ENCODE peak calls at places on chromosomes 7 and 10, in eight cellular contexts. S is neural progenitor cell, R is coronary artery, E is natural killer cell, F is tibial artery, A is nephron progenitor cell, N is HFF-Myc, H is heart right ventricle. K is an unnamed sample.

GRCh38 chr7:39069046-39069445 is 91.3 kb downstream of the POU6F2 start:
- DNase-seq in E (no peak), N (no peak), R (no peak), F (no peak), H (no peak), A (no peak), S (peak), K (no peak)

GRCh38 chr7:39353615-39354376 is 212.4 kb upstream of the YAE1 start:
- DNase-seq in E (no peak), A (peak), F (no peak), N (no peak), H (peak), R (no peak), S (peak), K (no peak)

GRCh38 chr7:34080513-34080912 is 175.2 kb downstream of the BMPER start:
- DNase-seq in R (no peak), E (no peak), N (no peak), H (no peak), S (no peak), A (no peak), F (no peak), K (no peak)

GRCh38 chr7:53437336-53437735 is 401.9 kb downstream of the POM121L12 start:
- DNase-seq in N (no peak), R (no peak), F (no peak), S (no peak), E (no peak), H (no peak), A (no peak), K (no peak)

GRCh38 chr10:43124094-43124521 is 14.1 kb upstream of the CSGALNACT2 start:
- DNase-seq in H (no peak), E (no peak), N (no peak), R (peak), F (peak), A (no peak), S (no peak), K (no peak)

GRCh38 chr10:86368046-86368445 is 1.5 kb upstream of the GRID1 start:
- DNase-seq in H (no peak), N (no peak), F (peak), E (no peak), R (peak), A (no peak), S (no peak), K (no peak)

GRCh38 chr7:131459256-131459655 is 97.2 kb downstream of the PODXL start:
- DNase-seq in F (no peak), A (no peak), E (no peak), N (no peak), H (no peak), R (no peak), S (no peak), K (no peak)

GRCh38 chr7:39951156-39951942 is 1.3 kb downstream of the CDK13 start:
- DNase-seq in A (peak), S (peak), H (peak), F (peak), R (peak), N (no peak), E (peak), K (peak)

GRCh38 chr7:139118803-139119485 is 9.4 kb upstream of the ZC3HAV1 start:
- DNase-seq in A (no peak), H (no peak), E (no peak), S (no peak), N (no peak), R (no peak), F (no peak), K (peak)

GRCh38 chr7:67724435-67724834 is 727.8 kb downstream of the TYW1 start:
- DNase-seq in N (no peak), S (peak), R (no peak), A (no peak), F (no peak), H (no peak), E (no peak), K (no peak)

GRCh38 chr10:69372126-69372980 is 44.4 kb downstream of the TACR2 start:
- DNase-seq in N (no peak), E (no peak), S (no peak), A (no peak), R (no peak), H (no peak), F (no peak), K (no peak)

GRCh38 chr7:16874061-16874460 is 7.7 kb downstream of the AGR3 start:
- DNase-seq in E (no peak), N (no peak), A (no peak), H (no peak), S (no peak), F (no peak), R (no peak), K (no peak)

GRCh38 chr10:78457804-78458483 is 424.3 kb downstream of the RPS24 start:
- DNase-seq in F (peak), H (no peak), E (no peak), N (peak), S (no peak), A (no peak), R (no peak), K (no peak)

GRCh38 chr10:98435178-98435577 is 11.6 kb downstream of the HPS1 start:
- DNase-seq in R (no peak), F (no peak), N (no peak), S (no peak), A (no peak), H (no peak), E (no peak), K (no peak)

GRCh38 chr7:27922907-27923306 is 182.9 kb downstream of the TAX1BP1 start:
- DNase-seq in H (no peak), N (no peak), R (no peak), S (no peak), A (no peak), F (no peak), E (no peak), K (no peak)

GRCh38 chr7:140677496-140677895 is 4.8 kb downstream of the ADCK2 start:
- DNase-seq in R (no peak), H (no peak), N (no peak), E (no peak), A (no peak), S (no peak), F (peak), K (no peak)

GRCh38 chr7:71482284-71482683 is 350.3 kb downstream of the GALNT17 start:
- DNase-seq in F (no peak), A (no peak), S (no peak), R (no peak), N (no peak), E (no peak), H (no peak), K (no peak)

GRCh38 chr10:117555017-117555416 is 12.5 kb downstream of the EMX2 start:
- DNase-seq in E (no peak), F (no peak), H (no peak), N (no peak), A (no peak), R (no peak), S (no peak), K (no peak)

GRCh38 chr7:95684037-95684436 is 87.7 kb upstream of the PDK4 start:
- DNase-seq in R (no peak), S (peak), H (no peak), F (no peak), E (no peak), A (no peak), N (no peak), K (no peak)

GRCh38 chr7:27167170-27167505 is 1.8 kb upstream of the HOXA9 start:
- DNase-seq in R (no peak), F (peak), H (no peak), S (no peak), E (no peak), A (peak), N (no peak), K (no peak)

GRCh38 chr7:73851410-73852338 is 9.3 kb upstream of the TMEM270 start:
- DNase-seq in A (no peak), F (no peak), E (no peak), N (peak), R (no peak), S (no peak), H (no peak), K (no peak)

GRCh38 chr7:154906201-154906600 is 96.7 kb downstream of the PAXIP1 start:
- DNase-seq in S (no peak), R (no peak), E (no peak), N (no peak), A (no peak), F (no peak), H (no peak), K (no peak)

GRCh38 chr10:95487994-95488393 is 73.2 kb downstream of the SORBS1 start:
- DNase-seq in R (no peak), F (no peak), H (no peak), N (no peak), A (no peak), E (no peak), S (no peak), K (no peak)

GRCh38 chr10:96556003-96556402 is 30.8 kb downstream of the TM9SF3 start:
- DNase-seq in E (no peak), R (no peak), S (peak), N (no peak), A (no peak), H (no peak), F (no peak), K (no peak)
- TF ChIP-seq CTCF in E (peak), R (no peak), S (peak), N (peak), A (peak), H (peak), F (no peak), K (no peak)

DNA sequence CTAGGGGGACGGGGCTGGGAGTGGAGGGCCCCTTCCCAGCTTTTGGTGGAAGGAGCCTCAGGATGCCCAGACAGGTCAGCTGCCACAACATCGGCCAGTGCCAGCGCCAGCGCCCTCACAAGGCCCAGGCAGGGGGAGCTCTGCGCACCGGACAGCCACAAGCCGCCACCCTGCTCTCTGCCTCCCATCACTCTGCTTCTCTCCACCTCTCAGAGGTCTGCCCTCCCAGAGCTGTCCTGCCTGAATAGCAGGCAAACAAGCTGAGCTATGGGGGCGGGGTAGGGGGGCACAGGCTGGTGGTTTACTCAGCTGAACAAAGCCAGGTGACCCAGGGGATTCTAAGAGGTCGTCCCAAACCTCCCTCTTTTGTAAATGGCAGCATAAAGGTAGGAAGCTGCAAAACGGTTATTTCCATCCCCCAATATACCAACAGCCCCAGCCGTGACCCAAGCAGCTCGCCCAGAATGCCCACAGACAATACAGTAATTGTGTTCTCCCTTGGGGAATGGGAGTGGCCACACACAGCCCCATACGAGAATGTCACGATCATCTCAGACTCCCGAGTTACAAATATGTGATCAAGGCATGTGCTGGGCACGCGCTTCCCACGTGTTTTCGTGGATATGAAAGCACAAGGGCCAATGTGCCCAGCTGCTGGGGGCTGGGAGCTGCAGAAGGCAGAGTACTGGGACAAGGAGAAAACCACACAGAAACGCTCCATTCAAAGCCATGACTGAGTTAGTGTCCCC is 19.7 kb downstream of the FAM53B start:
- DNase-seq in S (no peak), N (no peak), R (peak), F (peak), H (no peak), E (no peak), A (no peak), K (peak)
- TF ChIP-seq CTCF in S (no peak), N (no peak), R (no peak), F (no peak), H (no peak), E (no peak), A (no peak), K (no peak)

GRCh38 chr7:92749832-92750231 is 86.5 kb downstream of the CDK6 start:
- DNase-seq in H (no peak), A (no peak), F (no peak), S (no peak), R (no peak), E (no peak), N (no peak), K (no peak)
- TF ChIP-seq CTCF in H (no peak), A (no peak), F (no peak), S (no peak), R (no peak), E (no peak), N (no peak), K (no peak)

GRCh38 chr10:63171255-63171654 is 38.1 kb downstream of the NRBF2 start:
- DNase-seq in F (no peak), A (no peak), R (no peak), E (no peak), S (no peak), H (no peak), N (no peak), K (no peak)
- TF ChIP-seq CTCF in F (no peak), A (no peak), R (no peak), E (no peak), S (no peak), H (no peak), N (no peak), K (no peak)

DNA sequence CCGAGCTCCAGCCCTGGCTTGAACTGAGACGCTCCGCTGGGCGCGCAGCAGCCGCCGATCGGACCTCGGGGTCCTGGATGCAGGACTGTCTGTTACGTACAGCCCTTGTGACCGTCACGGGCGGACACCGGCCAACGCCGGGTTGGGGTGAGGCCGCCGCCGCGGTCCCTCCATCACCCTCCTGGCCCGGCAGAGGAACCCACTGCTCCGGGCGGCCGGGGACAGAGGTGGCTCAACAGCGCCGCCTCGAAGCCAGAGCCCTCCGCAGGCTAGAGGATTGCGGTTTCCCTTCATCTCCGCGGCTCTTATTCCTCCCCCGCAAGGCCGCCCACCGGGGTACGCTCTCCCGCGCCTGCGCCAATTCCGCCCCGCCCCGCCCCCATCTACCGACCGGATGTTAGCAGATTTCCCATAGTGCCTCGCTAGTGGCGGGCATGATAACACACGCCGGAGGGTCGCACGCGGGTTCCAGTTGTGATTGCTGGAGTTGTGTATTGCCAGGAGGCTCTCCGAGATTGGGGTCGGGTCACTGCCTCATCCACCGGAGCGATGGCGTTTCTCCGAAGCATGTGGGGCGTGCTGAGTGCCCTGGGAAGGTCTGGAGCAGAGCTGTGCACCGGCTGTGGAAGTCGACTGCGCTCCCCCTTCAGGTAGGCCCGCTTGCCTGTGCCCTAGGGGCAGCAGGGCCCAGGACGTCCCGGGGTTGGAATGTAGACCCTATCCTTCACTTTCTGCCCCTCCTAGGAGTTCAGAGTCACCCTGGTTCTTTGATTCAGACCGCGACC is at the start of gene TFAM:
- DNase-seq in F (peak), E (peak), R (peak), N (peak), S (peak), A (peak), H (peak), K (peak)
- TF ChIP-seq CTCF in F (peak), E (peak), R (no peak), N (peak), S (peak), A (peak), H (peak), K (no peak)

GRCh38 chr7:47534322-47535032 is 47.4 kb downstream of the TNS3 start:
- DNase-seq in E (no peak), F (no peak), N (no peak), S (peak), A (no peak), H (no peak), R (no peak), K (no peak)
- TF ChIP-seq CTCF in E (no peak), F (no peak), N (no peak), S (peak), A (no peak), H (no peak), R (no peak), K (no peak)

DNA sequence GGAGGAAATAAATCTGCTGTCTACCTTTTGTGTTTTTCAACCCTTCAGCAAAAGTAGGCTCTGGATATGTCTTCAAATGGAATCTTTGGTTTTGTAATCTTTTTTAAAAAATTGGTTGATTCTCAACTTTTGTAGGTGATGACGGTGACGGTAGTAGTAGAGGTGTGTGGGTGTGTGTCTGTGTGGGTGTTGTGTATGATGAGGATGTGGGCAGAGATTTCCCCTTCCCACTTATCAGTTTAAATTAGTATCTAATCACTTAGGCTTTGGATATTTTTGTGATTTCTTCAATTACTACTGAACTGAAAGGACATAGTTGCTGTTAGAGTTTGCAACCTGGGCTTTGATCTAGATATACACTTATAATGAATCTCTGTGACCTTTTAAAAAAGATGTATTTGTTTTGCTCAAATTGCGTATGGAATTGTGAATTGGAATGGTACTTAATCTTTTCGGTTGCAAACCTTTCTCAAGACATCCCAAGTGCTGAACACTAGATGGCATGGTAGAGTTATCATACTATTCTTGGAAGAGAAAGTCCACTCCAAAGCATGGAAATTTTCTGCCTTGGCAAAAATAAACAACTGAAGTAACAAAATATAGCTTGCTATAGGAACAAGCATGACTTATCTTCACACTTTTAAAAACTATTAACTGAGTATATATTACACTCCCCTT is 51.9 kb upstream of the A1CF start:
- DNase-seq in F (no peak), N (peak), R (no peak), S (peak), A (no peak), H (no peak), E (no peak), K (no peak)
- TF ChIP-seq CTCF in F (peak), N (peak), R (no peak), S (peak), A (peak), H (peak), E (no peak), K (no peak)

DNA sequence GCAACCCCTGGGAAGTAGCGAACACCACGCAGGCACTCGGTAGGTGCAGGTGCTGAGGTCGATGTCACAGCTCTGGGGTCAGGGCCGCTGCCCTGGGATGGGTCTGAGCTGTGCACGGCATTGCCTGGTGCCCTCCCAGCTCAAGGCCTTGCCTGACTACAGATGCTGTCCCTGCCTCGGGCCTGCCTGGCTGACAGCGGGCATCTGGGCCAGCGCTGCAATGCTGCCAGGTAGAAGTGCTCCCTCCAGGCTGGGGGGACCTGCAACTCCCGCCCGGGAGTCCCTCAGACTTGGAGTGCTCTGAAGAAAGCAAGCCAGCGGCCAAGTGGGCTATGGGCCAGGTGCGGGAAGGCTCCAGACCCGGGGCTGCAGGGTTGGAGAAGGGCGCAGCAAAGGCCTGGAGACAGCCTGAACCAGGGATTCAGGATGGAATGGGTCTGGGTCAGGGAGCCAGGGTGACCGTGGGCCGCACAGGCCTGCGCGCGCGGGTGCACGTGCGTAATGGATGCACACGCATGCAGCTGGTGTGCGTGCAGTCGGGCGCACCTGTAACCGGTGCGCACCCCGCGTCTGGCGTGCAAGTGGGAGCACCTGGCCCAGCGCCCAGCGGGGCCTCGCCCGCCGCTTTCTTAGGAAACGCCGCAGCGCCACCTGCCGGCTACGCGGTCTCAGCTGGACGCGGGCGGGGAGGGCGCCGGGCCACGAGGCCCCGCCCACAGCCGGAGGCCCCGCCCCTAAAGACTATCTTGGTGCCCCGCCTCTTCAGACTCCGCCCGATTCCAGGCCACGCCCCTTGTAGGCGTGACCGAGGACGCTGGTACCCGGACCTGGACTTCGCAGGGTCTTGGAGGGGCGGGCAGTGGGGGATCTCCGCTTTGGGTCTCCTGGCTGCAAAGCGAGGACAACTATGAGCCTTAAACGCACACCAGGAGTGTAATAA is 46.7 kb downstream of the MICALL2 start:
- DNase-seq in F (peak), N (peak), E (peak), A (peak), S (peak), H (peak), R (no peak), K (peak)
- TF ChIP-seq CTCF in F (peak), N (peak), E (peak), A (peak), S (peak), H (peak), R (peak), K (no peak)